ENCODE peak calls at places on chromosomes 1 and 21, in six cellular contexts. I is ELF-1, G is iPS-NIHi11, U is hippocampal formation, A is cerebellar cortex, J is NAMALWA. T is an unnamed sample.

GRCh38 chr1:109769335-109770078 is 5.8 kb upstream of the EPS8L3 start:
- DNase-seq in I (no peak), G (no peak), U (no peak), A (no peak), J (no peak), T (peak)

GRCh38 chr21:45950740-45951515 is 30.6 kb upstream of the COL6A1 start:
- DNase-seq in I (peak), G (peak), U (no peak), A (no peak), J (no peak), T (peak)

GRCh38 chr1:3597599-3597964 is 13.7 kb downstream of the MEGF6 start:
- DNase-seq in I (no peak), G (no peak), U (no peak), A (no peak), J (no peak), T (peak)

GRCh38 chr1:50735443-50735842 is 224.6 kb downstream of the FAF1 start:
- DNase-seq in I (no peak), G (peak), U (no peak), A (peak), J (peak), T (peak)

GRCh38 chr1:2530501-2531361 is 668 bp upstream of the HES5 start:
- DNase-seq in I (no peak), G (no peak), U (no peak), A (peak), J (peak), T (no peak)

GRCh38 chr1:46021046-46021822 is 111.2 kb downstream of the PIK3R3 start:
- DNase-seq in I (no peak), G (no peak), U (no peak), A (no peak), J (no peak), T (no peak)

GRCh38 chr1:95096218-95096841 is 20.8 kb upstream of the TLCD4 start:
- DNase-seq in I (no peak), G (no peak), U (no peak), A (no peak), J (no peak), T (no peak)

GRCh38 chr1:54577612-54578011 is 29.6 kb downstream of the ACOT11 start:
- DNase-seq in I (no peak), G (no peak), U (no peak), A (peak), J (no peak), T (no peak)

GRCh38 chr1:203556047-203556851 is 62.3 kb downstream of the OPTC start:
- DNase-seq in I (peak), G (peak), U (no peak), A (no peak), J (peak), T (peak)

GRCh38 chr1:224542783-224543440 is 73.2 kb upstream of the CNIH3 start:
- DNase-seq in I (peak), G (peak), U (no peak), A (no peak), J (no peak), T (no peak)

GRCh38 chr1:20792177-20792576 is 5.1 kb upstream of the HP1BP3 start:
- DNase-seq in I (no peak), G (no peak), U (no peak), A (no peak), J (no peak), T (no peak)

T was measured in H7.